ENCODE peak calls at places on chromosomes 7 and 10, in six cellular contexts. J is anterior cingulate cortex; W is stimulated activated CD8-positive, alpha-beta memory T cell treated with anti-CD3 and anti-CD28 coated beads, Interleukin-2, amount 100 ng/mL, for 1 hour; C is stimulated activated CD4-positive, alpha-beta T cell treated with anti-CD3 and anti-CD28 coated beads, Interleukin-1b, Interleukin-23, amount 100 ng/mL, for 24 hours; G is HEK293T; S is neural progenitor cell. P is an unnamed sample.

GRCh38 chr10:24925799-24926198 is 26.6 kb downstream of the PRTFDC1 start:
- DNase-seq in W (no peak), G (no peak), C (no peak), S (no peak), J (no peak), P (no peak)

GRCh38 chr7:132436121-132436520 is 140.1 kb downstream of the PLXNA4 start:
- DNase-seq in G (no peak), S (no peak), C (no peak), W (no peak), J (no peak), P (no peak)

GRCh38 chr10:102342958-102343357 is 52.5 kb upstream of the NFKB2 start:
- DNase-seq in G (no peak), W (no peak), J (no peak), S (no peak), C (no peak), P (peak; percentile 53)

GRCh38 chr7:25665346-25665745 is 437.1 kb upstream of the NPVF start:
- DNase-seq in W (no peak), S (no peak), J (no peak), G (no peak), C (no peak), P (no peak)

GRCh38 chr10:24503627-24504320 is 219.9 kb downstream of the ARHGAP21 start:
- DNase-seq in J (no peak), G (peak; percentile 57), W (no peak), S (peak; percentile 56), C (no peak), P (peak; percentile 19)

GRCh38 chr7:2019693-2020511 is 212.8 kb downstream of the MAD1L1 start:
- DNase-seq in S (no peak), J (no peak), G (no peak), C (no peak), W (no peak), P (peak; percentile 80)

GRCh38 chr10:8428654-8429053 is 374.2 kb downstream of the GATA3 start:
- DNase-seq in W (no peak), G (no peak), C (no peak), J (no peak), S (no peak), P (no peak)

GRCh38 chr10:68082815-68083395 is 7.8 kb upstream of the HERC4 start:
- DNase-seq in C (no peak), G (no peak), S (no peak), W (no peak), J (no peak), P (no peak)

GRCh38 chr7:93044147-93044810 is 73.5 kb downstream of the SAMD9 start:
- DNase-seq in C (no peak), J (no peak), G (no peak), S (peak; percentile 77), W (no peak), P (no peak)

GRCh38 chr10:27341001-27341400 is 100.4 kb upstream of the ACBD5 start:
- DNase-seq in S (no peak), C (no peak), G (no peak), J (no peak), W (no peak), P (no peak)

GRCh38 chr10:76033457-76034196 is 602.2 kb downstream of the LRMDA start:
- DNase-seq in C (no peak), S (peak; percentile 38), G (no peak), W (no peak), J (no peak), P (no peak)

GRCh38 chr7:31308642-31309041 is 31.9 kb downstream of the NEUROD6 start:
- DNase-seq in J (no peak), C (no peak), W (no peak), S (no peak), G (no peak), P (no peak)

GRCh38 chr7:142669074-142669654 is 80.1 kb upstream of the PRSS1 start:
- DNase-seq in J (no peak), S (peak; percentile 20), G (no peak), C (no peak), W (no peak), P (no peak)

GRCh38 chr7:155752756-155753445 is 59.4 kb downstream of the SHH start:
- DNase-seq in S (no peak), J (no peak), G (no peak), W (no peak), C (no peak), P (no peak)

GRCh38 chr7:116697761-116698160 is 25.8 kb downstream of the MET start:
- DNase-seq in J (no peak), W (no peak), G (no peak), S (no peak), C (no peak), P (no peak)

GRCh38 chr7:136062625-136063336 is 85.6 kb upstream of the MTPN start:
- DNase-seq in W (no peak), J (no peak), C (no peak), G (no peak), S (no peak), P (no peak)

GRCh38 chr7:20236790-20237189 is 19.6 kb upstream of the MACC1 start:
- DNase-seq in W (no peak), S (no peak), C (no peak), J (no peak), G (no peak), P (no peak)

GRCh38 chr7:129376076-129376777 is 58.0 kb upstream of the STRIP2 start:
- DNase-seq in S (peak; percentile 57), C (no peak), G (peak; percentile 51), J (no peak), W (no peak), P (no peak)

GRCh38 chr10:122703483-122704448 is 4.1 kb upstream of the C10orf120 start:
- DNase-seq in W (no peak), G (peak; percentile 90), C (peak; percentile 27), J (peak; percentile 52), S (peak; percentile 82), P (peak; percentile 46)

GRCh38 chr10:114526112-114526496 is 121.8 kb upstream of the AFAP1L2 start:
- DNase-seq in W (no peak), G (no peak), C (no peak), J (no peak), S (no peak), P (no peak)

GRCh38 chr10:69345402-69345801 is 67.1 kb downstream of the HK1 start:
- DNase-seq in C (no peak), W (no peak), J (no peak), G (no peak), S (no peak), P (no peak)

GRCh38 chr7:110347091-110347490 is 743.8 kb upstream of the LRRN3 start:
- DNase-seq in S (no peak), J (no peak), W (no peak), G (no peak), C (no peak), P (no peak)

GRCh38 chr7:82444220-82445049 is 858 bp upstream of the CACNA2D1 start:
- DNase-seq in J (peak; percentile 46), C (no peak), S (peak; percentile 64), G (peak; percentile 13), W (no peak), P (no peak)

GRCh38 chr7:88243345-88243909 is 23.6 kb upstream of the SRI start:
- DNase-seq in G (peak; percentile 27), J (no peak), W (no peak), C (no peak), S (peak; percentile 50), P (no peak)

P was measured in H54.